ENCODE peak calls at places on chromosomes 3 and 15, in nine cellular contexts. One of them, this sample, is unnamed. For H3K4me1, the result is how much of the 10 kb centered on the place peaks cover.

GRCh38 chr15:89399390-89400120 is 64.9 kb upstream of the POLG start:
- DNase-seq in upper lobe of right lung: no peak
- DNase-seq in body of pancreas: no peak
- DNase-seq in neural progenitor cell: peak
- DNase-seq in endodermal cell: peak
- DNase-seq in IMR-90: no peak
- DNase-seq in heart left ventricle: no peak
- DNase-seq in stomach: no peak
- DNase-seq in psoas muscle: no peak
- DNase-seq in this sample: no peak

GRCh38 chr15:67187351-67187854 is 67.1 kb downstream of the AAGAB start:
- DNase-seq in upper lobe of right lung: no peak
- DNase-seq in body of pancreas: no peak
- DNase-seq in neural progenitor cell: no peak
- DNase-seq in endodermal cell: no peak
- DNase-seq in IMR-90: no peak
- DNase-seq in heart left ventricle: no peak
- DNase-seq in stomach: no peak
- DNase-seq in psoas muscle: no peak
- DNase-seq in this sample: no peak

GRCh38 chr3:48232232-48232631 is 8.7 kb upstream of the ZNF589 start:
- DNase-seq in upper lobe of right lung: no peak
- DNase-seq in body of pancreas: peak
- DNase-seq in neural progenitor cell: peak
- DNase-seq in endodermal cell: no peak
- DNase-seq in IMR-90: no peak
- DNase-seq in heart left ventricle: no peak
- DNase-seq in stomach: no peak
- DNase-seq in psoas muscle: no peak
- DNase-seq in this sample: peak

GRCh38 chr3:170759511-170760173 is 110.4 kb downstream of the RPL22L1 start:
- DNase-seq in upper lobe of right lung: no peak
- DNase-seq in body of pancreas: peak
- DNase-seq in neural progenitor cell: no peak
- DNase-seq in endodermal cell: no peak
- DNase-seq in IMR-90: no peak
- DNase-seq in heart left ventricle: no peak
- DNase-seq in stomach: no peak
- DNase-seq in psoas muscle: no peak
- DNase-seq in this sample: no peak

GRCh38 chr3:124928333-124929202 is 6.0 kb downstream of the MUC13 start:
- DNase-seq in upper lobe of right lung: no peak
- DNase-seq in body of pancreas: peak
- DNase-seq in neural progenitor cell: peak
- DNase-seq in endodermal cell: peak
- DNase-seq in IMR-90: peak
- DNase-seq in heart left ventricle: peak
- DNase-seq in stomach: peak
- DNase-seq in psoas muscle: peak
- DNase-seq in this sample: peak

GRCh38 chr3:155018621-155019330 is 61.3 kb upstream of the MME start:
- DNase-seq in upper lobe of right lung: no peak
- DNase-seq in body of pancreas: no peak
- DNase-seq in neural progenitor cell: no peak
- DNase-seq in endodermal cell: no peak
- DNase-seq in IMR-90: no peak
- DNase-seq in heart left ventricle: no peak
- DNase-seq in stomach: no peak
- DNase-seq in psoas muscle: no peak
- DNase-seq in this sample: no peak

GRCh38 chr3:18556503-18556902 is 131.4 kb upstream of the SATB1 start:
- DNase-seq in upper lobe of right lung: no peak
- DNase-seq in body of pancreas: peak
- DNase-seq in neural progenitor cell: no peak
- DNase-seq in endodermal cell: no peak
- DNase-seq in IMR-90: no peak
- DNase-seq in heart left ventricle: no peak
- DNase-seq in stomach: no peak
- DNase-seq in psoas muscle: no peak
- DNase-seq in this sample: no peak

GRCh38 chr3:124663690-124664089 is 66.6 kb upstream of the UMPS start:
- DNase-seq in upper lobe of right lung: no peak
- DNase-seq in body of pancreas: no peak
- DNase-seq in neural progenitor cell: no peak
- DNase-seq in endodermal cell: no peak
- DNase-seq in IMR-90: peak
- DNase-seq in heart left ventricle: no peak
- DNase-seq in stomach: no peak
- DNase-seq in psoas muscle: no peak
- DNase-seq in this sample: no peak

GRCh38 chr3:124553178-124553577 is 177.1 kb upstream of the UMPS start:
- DNase-seq in upper lobe of right lung: no peak
- DNase-seq in body of pancreas: no peak
- DNase-seq in neural progenitor cell: no peak
- DNase-seq in endodermal cell: no peak
- DNase-seq in IMR-90: no peak
- DNase-seq in heart left ventricle: no peak
- DNase-seq in stomach: no peak
- DNase-seq in psoas muscle: no peak
- DNase-seq in this sample: no peak

GRCh38 chr15:41980654-41981323 is 8.4 kb upstream of the EHD4 start:
- DNase-seq in upper lobe of right lung: no peak
- DNase-seq in body of pancreas: peak
- DNase-seq in neural progenitor cell: no peak
- DNase-seq in endodermal cell: peak
- DNase-seq in IMR-90: no peak
- DNase-seq in heart left ventricle: no peak
- DNase-seq in stomach: peak
- DNase-seq in psoas muscle: no peak
- DNase-seq in this sample: no peak

DNA sequence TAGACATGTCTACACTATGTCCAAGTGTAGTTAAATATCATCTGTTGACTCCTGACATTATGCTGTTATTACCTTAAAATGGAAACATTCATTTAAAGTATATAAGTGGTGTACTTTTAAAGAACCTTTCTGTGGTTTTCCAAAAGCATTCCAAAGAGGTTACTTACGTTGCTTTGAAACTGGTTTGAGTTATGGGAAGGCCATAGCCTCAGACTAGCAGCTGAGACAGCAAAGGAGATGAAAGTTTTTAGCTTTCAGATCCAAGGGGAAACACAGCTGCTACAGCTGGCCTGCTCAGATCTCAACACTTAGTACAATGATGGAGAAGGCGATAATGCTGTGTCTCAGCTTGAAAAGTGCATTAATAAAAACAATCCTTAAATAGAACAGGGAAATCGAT is 921.1 kb downstream of the ROBO1 start:
- DNase-seq in upper lobe of right lung: no peak
- DNase-seq in body of pancreas: no peak
- DNase-seq in neural progenitor cell: no peak
- DNase-seq in endodermal cell: no peak
- DNase-seq in IMR-90: peak
- DNase-seq in heart left ventricle: no peak
- DNase-seq in stomach: no peak
- DNase-seq in psoas muscle: no peak
- DNase-seq in this sample: no peak
- TF ChIP-seq CTCF in upper lobe of right lung: no peak
- TF ChIP-seq CTCF in body of pancreas: no peak
- TF ChIP-seq CTCF in neural progenitor cell: no peak
- TF ChIP-seq CTCF in endodermal cell: no peak
- TF ChIP-seq CTCF in IMR-90: no peak
- TF ChIP-seq CTCF in heart left ventricle: no peak
- TF ChIP-seq CTCF in stomach: no peak
- TF ChIP-seq CTCF in psoas muscle: no peak
- TF ChIP-seq CTCF in this sample: no peak

DNA sequence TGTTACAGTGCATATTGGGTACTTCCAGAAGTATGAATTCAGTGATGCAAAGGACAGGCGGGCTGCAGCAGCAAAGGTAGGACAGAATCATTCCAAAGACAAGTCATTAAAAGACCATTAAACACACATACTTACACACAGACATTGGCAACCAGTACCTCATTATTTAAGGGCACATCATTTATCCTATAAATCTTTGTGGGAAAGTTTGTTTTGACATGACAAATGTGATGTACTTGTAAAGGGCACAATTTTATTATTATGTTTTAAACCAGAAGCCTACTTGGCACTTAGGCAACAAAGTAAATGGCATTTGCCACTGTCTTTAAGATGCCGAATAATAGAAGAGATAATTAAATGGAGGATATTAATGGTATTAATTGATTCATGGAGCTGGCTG is 22.7 kb downstream of the ARIH1 start:
- DNase-seq in upper lobe of right lung: no peak
- DNase-seq in body of pancreas: no peak
- DNase-seq in neural progenitor cell: no peak
- DNase-seq in endodermal cell: no peak
- DNase-seq in IMR-90: no peak
- DNase-seq in heart left ventricle: no peak
- DNase-seq in stomach: no peak
- DNase-seq in psoas muscle: no peak
- DNase-seq in this sample: no peak
- H3K4me1 ChIP-seq in upper lobe of right lung: under half
- H3K4me1 ChIP-seq in body of pancreas: under half
- H3K4me1 ChIP-seq in neural progenitor cell: under half
- H3K4me1 ChIP-seq in endodermal cell: under half
- H3K4me1 ChIP-seq in IMR-90: under half
- H3K4me1 ChIP-seq in heart left ventricle: under half
- H3K4me1 ChIP-seq in stomach: half or more
- H3K4me1 ChIP-seq in psoas muscle: half or more
- H3K4me1 ChIP-seq in this sample: under half

GRCh38 chr3:186427627-186428026 is 65.6 kb upstream of the DGKG start:
- DNase-seq in upper lobe of right lung: no peak
- DNase-seq in body of pancreas: no peak
- DNase-seq in neural progenitor cell: no peak
- DNase-seq in endodermal cell: peak
- DNase-seq in IMR-90: peak
- DNase-seq in heart left ventricle: peak
- DNase-seq in stomach: no peak
- DNase-seq in psoas muscle: no peak
- DNase-seq in this sample: peak

GRCh38 chr3:186421946-186422345 is 59.9 kb upstream of the DGKG start:
- DNase-seq in upper lobe of right lung: no peak
- DNase-seq in body of pancreas: no peak
- DNase-seq in neural progenitor cell: no peak
- DNase-seq in endodermal cell: no peak
- DNase-seq in IMR-90: no peak
- DNase-seq in heart left ventricle: no peak
- DNase-seq in stomach: no peak
- DNase-seq in psoas muscle: no peak
- DNase-seq in this sample: no peak

DNA sequence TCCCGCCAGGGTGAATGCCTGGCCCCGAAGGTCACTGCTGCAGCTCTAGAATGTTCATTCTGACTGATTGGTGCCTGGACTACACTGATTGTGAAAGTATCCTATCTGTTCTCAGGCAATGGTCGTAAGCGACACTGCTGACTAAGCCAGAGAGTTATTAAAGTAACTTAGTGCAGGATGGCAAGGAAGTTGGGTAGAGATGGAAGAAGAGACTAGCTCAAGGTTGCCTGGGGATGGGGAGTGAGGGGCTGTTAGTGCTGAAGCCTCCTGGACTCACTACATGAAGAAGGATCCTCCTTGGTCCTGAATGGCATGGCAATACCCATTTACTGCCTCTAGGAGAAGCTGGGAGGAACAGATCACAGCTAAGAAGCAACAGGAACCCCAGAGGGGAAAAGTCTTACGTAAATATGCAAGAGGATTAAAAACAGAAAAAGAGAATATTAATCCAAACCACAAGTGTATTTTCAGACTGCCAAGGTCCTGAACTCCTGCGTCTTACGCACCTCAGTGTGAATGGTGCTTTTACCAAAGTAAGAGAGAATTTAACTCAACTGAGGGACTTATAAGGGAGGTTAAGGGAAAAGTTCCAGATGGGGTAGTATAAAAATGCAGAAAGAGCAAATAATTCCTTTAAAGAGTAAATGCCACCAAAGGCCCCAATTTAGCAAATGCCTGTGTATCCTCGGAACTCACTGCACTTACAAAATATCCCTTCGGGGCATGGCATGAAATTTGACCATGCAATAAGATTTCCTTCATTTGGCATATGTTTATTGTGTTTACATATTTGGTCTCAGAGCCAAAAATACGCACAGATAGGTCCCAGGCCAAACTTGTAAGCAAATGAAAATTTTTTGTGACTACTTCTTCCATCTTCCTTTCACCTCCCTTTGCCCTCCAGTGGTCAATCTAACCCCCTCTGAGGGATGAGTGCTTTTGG is 64.0 kb upstream of the DGKG start:
- DNase-seq in upper lobe of right lung: no peak
- DNase-seq in body of pancreas: no peak
- DNase-seq in neural progenitor cell: peak
- DNase-seq in endodermal cell: peak
- DNase-seq in IMR-90: peak
- DNase-seq in heart left ventricle: no peak
- DNase-seq in stomach: no peak
- DNase-seq in psoas muscle: no peak
- DNase-seq in this sample: no peak
- TF ChIP-seq CTCF in upper lobe of right lung: peak
- TF ChIP-seq CTCF in body of pancreas: peak
- TF ChIP-seq CTCF in neural progenitor cell: peak
- TF ChIP-seq CTCF in endodermal cell: peak
- TF ChIP-seq CTCF in IMR-90: peak
- TF ChIP-seq CTCF in heart left ventricle: no peak
- TF ChIP-seq CTCF in stomach: peak
- TF ChIP-seq CTCF in psoas muscle: peak
- TF ChIP-seq CTCF in this sample: no peak

DNA sequence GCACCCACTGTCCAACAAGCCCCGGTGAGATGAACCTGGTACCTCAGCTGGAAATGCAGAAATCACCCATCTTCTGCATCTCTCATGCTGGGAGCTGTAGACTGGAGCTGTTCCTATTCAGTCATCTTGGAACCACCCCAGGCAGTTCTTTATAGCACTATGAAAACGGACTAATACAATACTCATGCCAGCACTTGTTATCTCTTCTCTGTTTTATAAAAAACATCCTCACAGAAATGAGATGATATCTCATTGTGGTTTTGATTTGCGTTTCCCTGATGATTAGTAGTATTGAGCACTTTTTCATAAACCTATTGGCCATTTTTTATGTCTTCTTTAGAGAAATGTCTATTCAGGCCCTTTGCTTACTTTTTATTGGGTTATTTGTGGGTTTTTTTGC is 156.2 kb upstream of the ARPP21 start:
- DNase-seq in upper lobe of right lung: no peak
- DNase-seq in body of pancreas: no peak
- DNase-seq in neural progenitor cell: no peak
- DNase-seq in endodermal cell: no peak
- DNase-seq in IMR-90: no peak
- DNase-seq in heart left ventricle: no peak
- DNase-seq in stomach: no peak
- DNase-seq in psoas muscle: no peak
- DNase-seq in this sample: no peak
- H3K4me1 ChIP-seq in upper lobe of right lung: under half
- H3K4me1 ChIP-seq in body of pancreas: under half
- H3K4me1 ChIP-seq in neural progenitor cell: under half
- H3K4me1 ChIP-seq in endodermal cell: under half
- H3K4me1 ChIP-seq in IMR-90: under half
- H3K4me1 ChIP-seq in heart left ventricle: under half
- H3K4me1 ChIP-seq in stomach: under half
- H3K4me1 ChIP-seq in psoas muscle: under half
- H3K4me1 ChIP-seq in this sample: under half